ENCODE peak calls at places on chromosomes 6 and 20, in four cellular contexts. One of them, this sample, is unnamed.

GRCh38 chr20:16222859-16223411 is 350.3 kb downstream of the KIF16B start:
- DNase-seq in pancreas: no peak
- DNase-seq in nephron progenitor cell: no peak
- DNase-seq in left lung: no peak
- DNase-seq in this sample: no peak

GRCh38 chr6:22632561-22632960 is 63.2 kb downstream of the HDGFL1 start:
- DNase-seq in pancreas: no peak
- DNase-seq in left lung: no peak
- DNase-seq in nephron progenitor cell: no peak
- DNase-seq in this sample: no peak

GRCh38 chr6:151679081-151679480 is 128.4 kb upstream of the ESR1 start:
- DNase-seq in nephron progenitor cell: no peak
- DNase-seq in pancreas: no peak
- DNase-seq in left lung: no peak
- DNase-seq in this sample: no peak

GRCh38 chr20:57439432-57439831 is 48.2 kb downstream of the RBM38 start:
- DNase-seq in pancreas: peak; percentile 97
- DNase-seq in nephron progenitor cell: peak; percentile 46
- DNase-seq in left lung: peak; percentile 87
- DNase-seq in this sample: no peak

GRCh38 chr6:12331951-12332749 is 42.0 kb downstream of the EDN1 start:
- DNase-seq in left lung: no peak
- DNase-seq in pancreas: no peak
- DNase-seq in nephron progenitor cell: no peak
- DNase-seq in this sample: no peak

GRCh38 chr6:27553123-27553904 is 80.4 kb upstream of the ZNF184 start:
- DNase-seq in pancreas: no peak
- DNase-seq in left lung: no peak
- DNase-seq in nephron progenitor cell: peak; percentile 60
- DNase-seq in this sample: no peak

GRCh38 chr6:164690241-164690640 is 619.2 kb downstream of the C6orf118 start:
- DNase-seq in nephron progenitor cell: no peak
- DNase-seq in pancreas: no peak
- DNase-seq in left lung: no peak
- DNase-seq in this sample: no peak

GRCh38 chr6:5569491-5569890 is 308.2 kb downstream of the FARS2 start:
- DNase-seq in pancreas: no peak
- DNase-seq in nephron progenitor cell: no peak
- DNase-seq in left lung: no peak
- DNase-seq in this sample: no peak

GRCh38 chr6:65545920-65546319 is 161.1 kb downstream of the EYS start:
- DNase-seq in left lung: peak; percentile 34
- DNase-seq in nephron progenitor cell: no peak
- DNase-seq in pancreas: no peak
- DNase-seq in this sample: no peak

GRCh38 chr6:101163611-101164010 is 229.9 kb upstream of the GRIK2 start:
- DNase-seq in pancreas: no peak
- DNase-seq in left lung: no peak
- DNase-seq in nephron progenitor cell: no peak
- DNase-seq in this sample: no peak

GRCh38 chr6:14922306-14922705 is 323.6 kb upstream of the JARID2 start:
- DNase-seq in nephron progenitor cell: no peak
- DNase-seq in pancreas: no peak
- DNase-seq in left lung: no peak
- DNase-seq in this sample: no peak

GRCh38 chr20:59850018-59850641 is 83.3 kb downstream of the SYCP2 start:
- DNase-seq in pancreas: no peak
- DNase-seq in nephron progenitor cell: no peak
- DNase-seq in left lung: no peak
- DNase-seq in this sample: no peak

GRCh38 chr6:99606670-99607415 is at the start of gene PRDM13:
- DNase-seq in nephron progenitor cell: peak; percentile 34
- DNase-seq in pancreas: no peak
- DNase-seq in left lung: no peak
- DNase-seq in this sample: no peak

GRCh38 chr20:61924211-61924857 is 141.3 kb downstream of the TAF4 start:
- DNase-seq in pancreas: no peak
- DNase-seq in nephron progenitor cell: no peak
- DNase-seq in left lung: peak; percentile 6
- DNase-seq in this sample: no peak

GRCh38 chr6:1612902-1613301 is 3.2 kb downstream of the FOXC1 start:
- DNase-seq in left lung: no peak
- DNase-seq in nephron progenitor cell: no peak
- DNase-seq in pancreas: no peak
- DNase-seq in this sample: no peak

GRCh38 chr20:22720206-22720605 is 135.8 kb upstream of the FOXA2 start:
- DNase-seq in nephron progenitor cell: no peak
- DNase-seq in left lung: no peak
- DNase-seq in pancreas: no peak
- DNase-seq in this sample: no peak

GRCh38 chr6:6008648-6009421 is 2.1 kb upstream of the NRN1 start:
- DNase-seq in pancreas: peak; percentile 76
- DNase-seq in nephron progenitor cell: peak; percentile 88
- DNase-seq in left lung: peak; percentile 81
- DNase-seq in this sample: peak; percentile 72

GRCh38 chr6:150494236-150494635 is 105.4 kb upstream of the PLEKHG1 start:
- DNase-seq in left lung: no peak
- DNase-seq in pancreas: no peak
- DNase-seq in nephron progenitor cell: no peak
- DNase-seq in this sample: no peak

GRCh38 chr6:6234963-6235362 is 85.5 kb downstream of the F13A1 start:
- DNase-seq in nephron progenitor cell: no peak
- DNase-seq in pancreas: no peak
- DNase-seq in left lung: no peak
- DNase-seq in this sample: no peak

DNA sequence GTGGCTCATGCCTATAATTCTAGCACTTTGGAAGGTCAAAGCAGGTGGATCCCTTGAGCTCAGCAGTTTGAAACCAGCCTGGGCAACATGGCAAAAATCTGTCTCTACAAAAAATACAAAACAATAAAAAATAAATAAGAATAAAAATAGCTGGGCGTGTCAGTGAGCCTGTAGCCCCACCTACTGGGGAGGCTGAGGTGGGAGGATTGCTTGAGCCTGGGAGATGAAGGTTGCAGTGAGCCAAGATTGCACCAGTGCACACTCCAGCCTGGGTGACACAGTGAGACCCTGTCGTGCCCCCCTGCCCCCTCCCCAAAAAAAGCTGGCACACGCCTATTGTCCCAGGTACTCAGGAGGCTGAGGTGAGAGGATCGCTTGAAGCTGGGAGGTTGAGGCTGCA is 35.1 kb upstream of the SRPK1 start:
- DNase-seq in left lung: no peak
- DNase-seq in nephron progenitor cell: no peak
- DNase-seq in pancreas: no peak
- DNase-seq in this sample: no peak
- TF ChIP-seq CTCF in left lung: no peak
- TF ChIP-seq CTCF in nephron progenitor cell: no peak
- TF ChIP-seq CTCF in pancreas: no peak
- TF ChIP-seq CTCF in this sample: peak; percentile 39

GRCh38 chr20:49029203-49029602 is 16.9 kb upstream of the CSE1L start:
- DNase-seq in nephron progenitor cell: no peak
- DNase-seq in pancreas: no peak
- DNase-seq in left lung: no peak
- DNase-seq in this sample: no peak

GRCh38 chr20:49024220-49024619 is 21.9 kb upstream of the CSE1L start:
- DNase-seq in nephron progenitor cell: no peak
- DNase-seq in left lung: no peak
- DNase-seq in pancreas: no peak
- DNase-seq in this sample: no peak

GRCh38 chr20:49030954-49031619 is 15.0 kb upstream of the CSE1L start:
- DNase-seq in pancreas: no peak
- DNase-seq in left lung: peak; percentile 43
- DNase-seq in nephron progenitor cell: no peak
- DNase-seq in this sample: no peak

GRCh38 chr20:49032455-49032854 is 13.7 kb upstream of the CSE1L start:
- DNase-seq in pancreas: no peak
- DNase-seq in left lung: no peak
- DNase-seq in nephron progenitor cell: no peak
- DNase-seq in this sample: no peak

DNA sequence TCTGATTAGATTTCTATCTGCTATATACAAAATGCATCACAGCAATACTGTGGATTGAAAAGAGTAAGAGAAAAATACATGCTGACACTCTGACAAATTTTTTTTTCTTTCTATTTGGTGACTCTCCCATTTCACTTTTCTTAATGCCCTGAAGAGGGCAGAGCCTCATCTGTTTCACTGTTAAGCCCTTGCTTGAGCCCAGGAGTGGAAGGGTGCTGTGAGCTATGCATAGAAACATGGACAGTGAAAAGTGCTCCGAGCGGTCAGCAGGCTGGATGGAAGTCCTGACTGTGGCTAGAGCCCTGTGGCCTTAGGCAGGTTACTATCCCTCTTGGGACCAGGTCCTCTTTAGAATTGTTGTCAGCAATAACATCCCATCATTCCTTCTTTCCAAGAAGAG is 17.4 kb upstream of the CSE1L start:
- DNase-seq in pancreas: no peak
- DNase-seq in left lung: no peak
- DNase-seq in nephron progenitor cell: no peak
- DNase-seq in this sample: no peak
- TF ChIP-seq CTCF in pancreas: no peak
- TF ChIP-seq CTCF in left lung: peak; percentile 18
- TF ChIP-seq CTCF in nephron progenitor cell: peak; percentile 14
- TF ChIP-seq CTCF in this sample: peak; percentile 36

DNA sequence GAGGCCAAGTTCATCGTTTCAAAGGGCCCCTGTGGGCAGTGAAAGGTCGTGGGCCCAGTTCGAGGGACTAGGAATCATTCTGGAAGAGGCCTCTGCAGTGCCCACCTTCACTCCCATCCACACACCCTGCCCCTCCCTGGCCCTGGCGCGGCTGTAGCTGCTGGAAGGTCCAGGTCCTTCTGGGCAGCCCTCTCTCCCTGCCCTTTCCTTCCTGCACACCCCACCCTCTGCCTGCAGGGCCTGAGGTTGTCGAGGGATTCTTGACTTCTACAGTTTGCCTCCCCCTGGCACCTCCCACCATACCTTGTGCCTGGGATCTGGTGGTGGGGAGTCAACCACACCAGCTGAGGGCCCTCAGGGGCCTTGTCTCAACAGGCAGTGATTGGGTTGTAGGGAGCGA is 4.5 kb upstream of the MYT1 start:
- DNase-seq in left lung: no peak
- DNase-seq in nephron progenitor cell: no peak
- DNase-seq in pancreas: no peak
- DNase-seq in this sample: no peak
- TF ChIP-seq CTCF in left lung: no peak
- TF ChIP-seq CTCF in nephron progenitor cell: no peak
- TF ChIP-seq CTCF in pancreas: no peak
- TF ChIP-seq CTCF in this sample: no peak

DNA sequence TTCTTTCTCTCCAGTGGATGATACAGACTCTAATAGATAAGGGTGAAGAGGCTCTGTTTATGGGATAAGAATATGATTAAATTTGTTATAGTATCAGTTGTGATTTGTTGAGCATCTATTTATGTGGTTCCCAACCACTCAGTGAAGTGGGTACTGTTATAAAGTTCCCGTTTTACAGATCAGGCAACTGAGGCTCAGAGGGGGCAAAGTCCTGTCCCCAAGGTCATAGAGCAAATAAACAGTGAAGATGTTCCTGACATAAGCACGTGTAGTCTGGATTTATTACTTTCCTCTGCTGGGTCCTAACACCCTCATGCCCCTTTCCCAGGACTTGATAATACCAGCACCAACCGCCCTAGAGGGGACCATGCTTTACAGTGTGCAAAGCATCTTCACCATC is 4.1 kb downstream of the DUSP15 start:
- DNase-seq in nephron progenitor cell: no peak
- DNase-seq in pancreas: no peak
- DNase-seq in left lung: no peak
- DNase-seq in this sample: no peak
- TF ChIP-seq CTCF in nephron progenitor cell: no peak
- TF ChIP-seq CTCF in pancreas: no peak
- TF ChIP-seq CTCF in left lung: no peak
- TF ChIP-seq CTCF in this sample: no peak

GRCh38 chr20:43658068-43658722 is 8.7 kb upstream of the MYBL2 start:
- DNase-seq in left lung: no peak
- DNase-seq in pancreas: no peak
- DNase-seq in nephron progenitor cell: no peak
- DNase-seq in this sample: no peak
- TF ChIP-seq CTCF in left lung: no peak
- TF ChIP-seq CTCF in pancreas: no peak
- TF ChIP-seq CTCF in nephron progenitor cell: no peak
- TF ChIP-seq CTCF in this sample: peak; percentile 5

GRCh38 chr6:132167966-132168365 is 216.8 kb upstream of the CCN2 start:
- DNase-seq in nephron progenitor cell: no peak
- DNase-seq in left lung: no peak
- DNase-seq in pancreas: no peak
- DNase-seq in this sample: no peak

GRCh38 chr6:132161283-132161682 is 210.1 kb upstream of the CCN2 start:
- DNase-seq in left lung: no peak
- DNase-seq in pancreas: no peak
- DNase-seq in nephron progenitor cell: no peak
- DNase-seq in this sample: no peak

GRCh38 chr6:132166670-132167069 is 215.5 kb upstream of the CCN2 start:
- DNase-seq in left lung: no peak
- DNase-seq in nephron progenitor cell: no peak
- DNase-seq in pancreas: no peak
- DNase-seq in this sample: no peak

GRCh38 chr6:132165677-132166076 is 214.5 kb upstream of the CCN2 start:
- DNase-seq in left lung: no peak
- DNase-seq in nephron progenitor cell: no peak
- DNase-seq in pancreas: no peak
- DNase-seq in this sample: no peak
- TF ChIP-seq CTCF in left lung: no peak
- TF ChIP-seq CTCF in nephron progenitor cell: no peak
- TF ChIP-seq CTCF in pancreas: no peak
- TF ChIP-seq CTCF in this sample: no peak

GRCh38 chr6:90098025-90098474 is 198.6 kb downstream of the BACH2 start:
- DNase-seq in pancreas: no peak
- DNase-seq in nephron progenitor cell: no peak
- DNase-seq in left lung: no peak
- DNase-seq in this sample: no peak
- TF ChIP-seq CTCF in pancreas: no peak
- TF ChIP-seq CTCF in nephron progenitor cell: no peak
- TF ChIP-seq CTCF in left lung: peak; percentile 17
- TF ChIP-seq CTCF in this sample: peak; percentile 13

GRCh38 chr6:83413068-83413467 is 17.8 kb downstream of the ME1 start:
- DNase-seq in pancreas: no peak
- DNase-seq in left lung: no peak
- DNase-seq in nephron progenitor cell: no peak
- DNase-seq in this sample: no peak

GRCh38 chr6:83417880-83418663 is 12.8 kb downstream of the ME1 start:
- DNase-seq in nephron progenitor cell: no peak
- DNase-seq in left lung: no peak
- DNase-seq in pancreas: no peak
- DNase-seq in this sample: no peak
- TF ChIP-seq CTCF in nephron progenitor cell: peak; percentile 60
- TF ChIP-seq CTCF in left lung: peak; percentile 60
- TF ChIP-seq CTCF in pancreas: peak; percentile 44
- TF ChIP-seq CTCF in this sample: peak; percentile 52

This sample was measured in D721Med.